ENCODE peak calls at places on chromosomes 11 and 22, in four cellular contexts. P is CD4-positive, CD25-positive, alpha-beta regulatory T cell; N is Calu3; M is iPS DF 6.9. Y is an unnamed sample.

GRCh38 chr11:128905345-128906184 is 14.4 kb downstream of the KCNJ5 start:
- DNase-seq in P (peak), N (peak), M (no peak), Y (no peak)

GRCh38 chr11:73387594-73388021 is 11.4 kb downstream of the RELT start:
- DNase-seq in P (no peak), N (no peak), M (no peak), Y (no peak)

GRCh38 chr11:79447039-79447438 is 6.2 kb upstream of the TENM4 start:
- DNase-seq in P (no peak), N (no peak), M (no peak), Y (no peak)

GRCh38 chr11:9535189-9535781 is 38.2 kb upstream of the WEE1 start:
- DNase-seq in P (peak), N (peak), M (peak), Y (no peak)

GRCh38 chr11:26820739-26821138 is 98.9 kb upstream of the SLC5A12 start:
- DNase-seq in P (no peak), N (no peak), M (no peak), Y (no peak)

GRCh38 chr11:102430158-102430836 is 22.3 kb downstream of the TMEM123 start:
- DNase-seq in P (peak), N (no peak), M (no peak), Y (no peak)

GRCh38 chr11:117972589-117973445 is 13.4 kb upstream of the IL10RA start:
- DNase-seq in P (no peak), N (no peak), M (no peak), Y (no peak)

GRCh38 chr22:36971726-36972125 is 47.5 kb downstream of the TST start:
- DNase-seq in P (no peak), N (no peak), M (no peak), Y (no peak)

GRCh38 chr11:61358566-61358965 is 3.1 kb downstream of the CYB561A3 start:
- DNase-seq in P (no peak), N (no peak), M (no peak), Y (no peak)

GRCh38 chr11:9615031-9615451 is 41.6 kb downstream of the WEE1 start:
- DNase-seq in P (no peak), N (no peak), M (no peak), Y (no peak)

GRCh38 chr11:8784936-8785335 is 102.3 kb downstream of the RPL27A start:
- DNase-seq in P (no peak), N (no peak), M (no peak), Y (no peak)

GRCh38 chr22:36433318-36434231 is 45.8 kb upstream of the MYH9 start:
- DNase-seq in P (no peak), N (peak), M (no peak), Y (no peak)